ENCODE peak calls at places on chromosomes 6 and 20, in six cellular contexts. H is K562, U is GM12891, K is H1, Q is HepG2, O is GM12878. X is an unnamed sample.

GRCh38 chr20:47686545-47686944 is 98.7 kb downstream of the SULF2 start:
- DNase-seq in U (no peak), K (no peak), Q (no peak), H (no peak), O (no peak), X (no peak)

GRCh38 chr20:37075932-37076685 is 19.7 kb downstream of the RBL1 start:
- DNase-seq in Q (no peak), H (no peak), K (no peak), O (no peak), U (no peak), X (no peak)

GRCh38 chr6:31907158-31907813 is 5.4 kb upstream of the ZBTB12 start:
- DNase-seq in Q (peak; percentile 86), K (no peak), U (no peak), H (no peak), O (no peak), X (no peak)

GRCh38 chr6:46013639-46014038 is 2.0 kb downstream of the CLIC5 start:
- DNase-seq in K (no peak), Q (no peak), U (no peak), H (no peak), O (no peak), X (no peak)

GRCh38 chr20:32797160-32797468 is 22.6 kb upstream of the MAPRE1 start:
- DNase-seq in H (no peak), K (no peak), Q (no peak), U (no peak), O (no peak), X (no peak)

GRCh38 chr6:36779227-36779626 is 60.0 kb downstream of the CPNE5 start:
- DNase-seq in U (no peak), K (no peak), Q (no peak), H (no peak), O (no peak), X (no peak)

GRCh38 chr20:63567382-63568169 is 6.5 kb downstream of the HELZ2 start:
- DNase-seq in K (no peak), O (peak; percentile 60), H (no peak), Q (no peak), U (peak; percentile 76), X (peak; percentile 70)

GRCh38 chr6:100116409-100117194 is 122.6 kb upstream of the MCHR2 start:
- DNase-seq in K (peak; percentile 56), H (peak; percentile 29), O (no peak), Q (peak; percentile 43), U (no peak), X (no peak)

GRCh38 chr6:37005061-37005810 is at the start of gene FGD2:
- DNase-seq in O (no peak), H (peak; percentile 54), Q (no peak), K (no peak), U (peak; percentile 86), X (peak; percentile 93)

GRCh38 chr6:11537229-11538048 is at the start of gene TMEM170B:
- DNase-seq in U (peak; percentile 93), K (peak; percentile 89), H (peak; percentile 99), O (peak; percentile 82), Q (peak; percentile 91), X (peak; percentile 86)
- TF ChIP-seq POLR2AphosphoS5 in U (no peak), K (no peak), H (no peak), O (peak; percentile 44), Q (peak; percentile 37), X (no peak)

GRCh38 chr20:34956041-34956458 is 382 bp downstream of the MYH7B start:
- DNase-seq in K (no peak), O (no peak), Q (no peak), U (no peak), H (no peak), X (no peak)

GRCh38 chr20:34953960-34954359 is 1.6 kb downstream of the GSS start:
- DNase-seq in Q (no peak), H (no peak), O (no peak), K (no peak), U (no peak), X (no peak)

GRCh38 chr20:34954905-34955231 is 738 bp downstream of the GSS start:
- DNase-seq in O (no peak), U (no peak), K (no peak), H (peak; percentile 46), Q (peak; percentile 67), X (no peak)

GRCh38 chr20:34956751-34957472 is 1.2 kb downstream of the MYH7B start:
- DNase-seq in H (no peak), Q (no peak), O (no peak), K (no peak), U (no peak), X (no peak)

GRCh38 chr20:34955232-34956040 is at the start of the genes GSS and MYH7B:
- DNase-seq in K (peak; percentile 100), H (peak; percentile 98), O (peak; percentile 72), U (peak; percentile 90), Q (peak; percentile 98), X (peak; percentile 93)
- TF ChIP-seq POLR2A in K (peak; percentile 56), H (peak; percentile 97), O (peak; percentile 97), U (peak; percentile 82), Q (peak; percentile 98), X (peak; percentile 89)

GRCh38 chr6:138815797-138816528 is 20.1 kb downstream of the ECT2L start:
- DNase-seq in K (no peak), Q (peak; percentile 70), U (no peak), O (no peak), H (peak; percentile 37), X (no peak)
- TF ChIP-seq TAF1 in K (no peak), Q (no peak), U (no peak), O (no peak), H (no peak), X (no peak)

DNA sequence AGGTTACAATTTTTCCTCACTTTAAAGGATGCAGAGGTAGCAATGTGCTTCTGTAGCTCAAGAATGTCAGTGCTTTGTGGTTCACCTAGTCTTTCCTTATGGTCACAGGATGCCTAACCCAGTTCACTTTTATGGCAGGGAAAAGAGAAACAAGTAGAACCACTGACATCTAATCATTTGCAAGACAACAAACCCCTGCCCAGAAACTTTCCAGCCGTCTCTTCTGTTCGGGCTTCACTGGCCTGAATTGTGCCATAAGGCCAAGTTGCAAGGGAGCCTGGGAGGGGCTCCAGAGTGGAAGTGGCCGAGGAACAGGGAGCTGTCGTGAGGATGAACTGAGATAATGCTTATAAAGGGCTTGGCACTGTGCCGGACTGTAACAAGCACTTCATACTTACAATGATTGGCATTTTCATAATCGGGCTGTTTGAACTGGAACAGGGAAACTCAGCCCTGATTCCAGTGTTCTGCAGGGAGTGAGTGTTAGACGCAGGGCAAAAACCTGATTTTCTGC is 212.6 kb downstream of the BCAS1 start:
- DNase-seq in Q (no peak), H (no peak), U (no peak), O (no peak), K (no peak), X (no peak)
- TF ChIP-seq POLR2AphosphoS5 in Q (no peak), H (no peak), U (no peak), O (no peak), K (no peak), X (no peak)

GRCh38 chr6:2988426-2989331 is 11.0 kb upstream of the NQO2 start:
- DNase-seq in O (no peak), U (no peak), K (peak; percentile 92), Q (peak; percentile 86), H (peak; percentile 84), X (peak; percentile 63)
- TF ChIP-seq POLR2A in O (peak; percentile 64), U (no peak), K (peak; percentile 68), Q (peak; percentile 72), H (peak; percentile 80), X (peak; percentile 40)

GRCh38 chr6:42510795-42511194 is 53.0 kb upstream of the UBR2 start:
- DNase-seq in O (no peak), Q (no peak), H (no peak), K (no peak), U (no peak), X (no peak)
- TF ChIP-seq TAF1 in O (no peak), Q (no peak), H (no peak), K (no peak), U (no peak), X (no peak)

DNA sequence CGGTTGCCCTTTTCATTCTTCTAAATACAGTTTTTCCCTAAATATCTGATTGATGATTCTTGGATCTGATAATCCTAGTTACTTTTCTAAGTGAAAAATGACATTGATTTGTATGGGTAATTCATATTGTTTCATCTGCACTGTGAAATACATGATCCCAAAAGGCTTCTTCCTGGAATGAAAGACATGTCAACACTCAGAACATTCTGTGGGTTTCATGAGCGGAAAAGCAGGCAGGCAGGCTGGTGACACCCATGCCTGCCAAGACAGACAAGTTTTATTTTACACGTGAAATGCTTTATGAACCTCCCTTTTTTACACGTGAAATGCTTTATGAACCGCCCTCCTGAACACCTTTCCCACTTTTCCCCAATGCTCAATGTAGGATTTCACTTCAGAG is 105.0 kb downstream of the PRKN start:
- DNase-seq in Q (no peak), K (no peak), O (no peak), H (no peak), U (no peak), X (no peak)
- TF ChIP-seq POLR2AphosphoS5 in Q (no peak), K (no peak), O (no peak), H (no peak), U (no peak), X (no peak)

GRCh38 chr6:108559884-108560462 is 744 bp upstream of the FOXO3 start:
- DNase-seq in K (no peak), O (no peak), Q (peak; percentile 39), U (no peak), H (peak; percentile 46), X (no peak)

GRCh38 chr6:108560463-108561308 is at the start of gene FOXO3:
- DNase-seq in K (peak; percentile 85), U (peak; percentile 35), O (no peak), Q (peak; percentile 72), H (peak; percentile 84), X (peak; percentile 63)

GRCh38 chr6:108562503-108562993 is 1.8 kb downstream of the FOXO3 start:
- DNase-seq in K (peak; percentile 79), O (no peak), Q (peak; percentile 80), U (no peak), H (peak; percentile 33), X (no peak)

GRCh38 chr6:108563292-108563691 is 2.6 kb downstream of the FOXO3 start:
- DNase-seq in H (no peak), U (no peak), O (no peak), Q (no peak), K (no peak), X (no peak)

GRCh38 chr6:108561742-108562502 is 1.2 kb downstream of the FOXO3 start:
- DNase-seq in U (no peak), O (no peak), K (peak; percentile 72), Q (peak; percentile 17), H (no peak), X (no peak)
- TF ChIP-seq POLR2A in U (no peak), O (no peak), K (no peak), Q (no peak), H (no peak), X (no peak)

GRCh38 chr6:13001951-13002350 is 285.4 kb downstream of the PHACTR1 start:
- DNase-seq in H (no peak), Q (no peak), K (no peak), O (no peak), U (no peak), X (no peak)

GRCh38 chr6:13005994-13006393 is 289.4 kb downstream of the PHACTR1 start:
- DNase-seq in Q (no peak), O (no peak), K (no peak), H (no peak), U (no peak), X (no peak)

GRCh38 chr6:13006578-13007300 is 290.2 kb downstream of the PHACTR1 start:
- DNase-seq in K (no peak), Q (no peak), U (no peak), O (no peak), H (peak; percentile 20), X (no peak)

GRCh38 chr6:13007744-13008143 is 291.2 kb downstream of the PHACTR1 start:
- DNase-seq in K (no peak), Q (no peak), O (no peak), U (no peak), H (no peak), X (no peak)

GRCh38 chr6:13004610-13005009 is 288.0 kb downstream of the PHACTR1 start:
- DNase-seq in H (no peak), U (no peak), K (no peak), Q (no peak), O (no peak), X (no peak)
- TF ChIP-seq TAF1 in H (no peak), U (no peak), K (no peak), Q (no peak), O (no peak), X (no peak)

X was measured in GM12892.